ENCODE peak calls at places on chromosomes 6 and 20, in four cellular contexts. One of them, this sample, is unnamed.

GRCh38 chr6:11188161-11188915 is 44.1 kb downstream of the NEDD9 start:
- DNase-seq in RWPE2: no peak
- DNase-seq in stomach: no peak
- DNase-seq in MM.1S: no peak
- DNase-seq in this sample: no peak

GRCh38 chr6:129314575-129314974 is 395.4 kb downstream of the ARHGAP18 start:
- DNase-seq in RWPE2: no peak
- DNase-seq in stomach: no peak
- DNase-seq in MM.1S: no peak
- DNase-seq in this sample: no peak

GRCh38 chr6:111614833-111615582 is 9.3 kb upstream of the TRAF3IP2 start:
- DNase-seq in RWPE2: no peak
- DNase-seq in stomach: peak
- DNase-seq in MM.1S: no peak
- DNase-seq in this sample: no peak

GRCh38 chr6:35640017-35640664 is 48.6 kb downstream of the FKBP5 start:
- DNase-seq in stomach: no peak
- DNase-seq in MM.1S: no peak
- DNase-seq in RWPE2: no peak
- DNase-seq in this sample: no peak

GRCh38 chr20:41618807-41619294 is 674 bp upstream of the CHD6 start:
- DNase-seq in MM.1S: no peak
- DNase-seq in stomach: peak
- DNase-seq in RWPE2: no peak
- DNase-seq in this sample: no peak

GRCh38 chr20:45518282-45518681 is 2.9 kb upstream of the SPINT3 start:
- DNase-seq in stomach: no peak
- DNase-seq in MM.1S: no peak
- DNase-seq in RWPE2: peak
- DNase-seq in this sample: no peak

GRCh38 chr6:157841211-157841840 is 18.3 kb downstream of the SNX9 start:
- DNase-seq in RWPE2: no peak
- DNase-seq in stomach: peak
- DNase-seq in MM.1S: no peak
- DNase-seq in this sample: no peak

GRCh38 chr6:135270676-135271536 is 89.8 kb downstream of the MYB start:
- DNase-seq in RWPE2: no peak
- DNase-seq in MM.1S: no peak
- DNase-seq in stomach: peak
- DNase-seq in this sample: no peak

GRCh38 chr6:16903470-16903869 is 142.2 kb upstream of the ATXN1 start:
- DNase-seq in stomach: no peak
- DNase-seq in MM.1S: no peak
- DNase-seq in RWPE2: no peak
- DNase-seq in this sample: no peak

GRCh38 chr6:49676671-49677281 is 36.6 kb downstream of the CRISP2 start:
- DNase-seq in MM.1S: no peak
- DNase-seq in RWPE2: no peak
- DNase-seq in stomach: no peak
- DNase-seq in this sample: peak

GRCh38 chr20:47543006-47543431 is 41.3 kb downstream of the NCOA3 start:
- DNase-seq in RWPE2: no peak
- DNase-seq in MM.1S: no peak
- DNase-seq in stomach: no peak
- DNase-seq in this sample: no peak

GRCh38 chr6:105164418-105164817 is 15.4 kb downstream of the POPDC3 start:
- DNase-seq in stomach: no peak
- DNase-seq in MM.1S: no peak
- DNase-seq in RWPE2: no peak
- DNase-seq in this sample: no peak

GRCh38 chr6:21331221-21331620 is 262.3 kb upstream of the SOX4 start:
- DNase-seq in MM.1S: no peak
- DNase-seq in stomach: no peak
- DNase-seq in RWPE2: no peak
- DNase-seq in this sample: no peak

GRCh38 chr20:23608251-23608846 is 2.6 kb upstream of the CST9 start:
- DNase-seq in stomach: no peak
- DNase-seq in MM.1S: no peak
- DNase-seq in RWPE2: no peak
- DNase-seq in this sample: no peak

GRCh38 chr6:108543165-108543940 is 17.4 kb upstream of the FOXO3 start:
- DNase-seq in MM.1S: no peak
- DNase-seq in RWPE2: no peak
- DNase-seq in stomach: no peak
- DNase-seq in this sample: no peak

GRCh38 chr6:30847421-30847970 is 36.8 kb upstream of the DDR1 start:
- DNase-seq in stomach: no peak
- DNase-seq in RWPE2: no peak
- DNase-seq in MM.1S: no peak
- DNase-seq in this sample: no peak

GRCh38 chr6:1311400-1312192 is at the start of gene FOXQ1:
- DNase-seq in MM.1S: peak
- DNase-seq in RWPE2: peak
- DNase-seq in stomach: peak
- DNase-seq in this sample: no peak

GRCh38 chr6:30397697-30398096 is 52.7 kb downstream of the RPP21 start:
- DNase-seq in RWPE2: no peak
- DNase-seq in MM.1S: no peak
- DNase-seq in stomach: no peak
- DNase-seq in this sample: no peak

GRCh38 chr6:87756858-87757257 is 54.8 kb upstream of the AKIRIN2 start:
- DNase-seq in RWPE2: no peak
- DNase-seq in stomach: no peak
- DNase-seq in MM.1S: peak
- DNase-seq in this sample: no peak

GRCh38 chr20:31260326-31260932 is 3.0 kb downstream of the DEFB115 start:
- DNase-seq in MM.1S: peak
- DNase-seq in RWPE2: no peak
- DNase-seq in stomach: no peak
- DNase-seq in this sample: no peak

GRCh38 chr20:21394120-21394519 is 3.2 kb downstream of the NKX2-4 start:
- DNase-seq in MM.1S: no peak
- DNase-seq in RWPE2: no peak
- DNase-seq in stomach: no peak
- DNase-seq in this sample: no peak

GRCh38 chr6:19268117-19268516 is 569.1 kb upstream of the ID4 start:
- DNase-seq in stomach: no peak
- DNase-seq in MM.1S: no peak
- DNase-seq in RWPE2: no peak
- DNase-seq in this sample: peak

GRCh38 chr6:159008656-159009288 is 8.8 kb upstream of the RSPH3 start:
- DNase-seq in RWPE2: no peak
- DNase-seq in stomach: no peak
- DNase-seq in MM.1S: peak
- DNase-seq in this sample: no peak

GRCh38 chr6:71889366-71889765 is 3.0 kb downstream of the RIMS1 start:
- DNase-seq in stomach: no peak
- DNase-seq in RWPE2: no peak
- DNase-seq in MM.1S: no peak
- DNase-seq in this sample: no peak

GRCh38 chr20:58893355-58894151 is 41.0 kb downstream of the GNAS start:
- DNase-seq in stomach: no peak
- DNase-seq in MM.1S: no peak
- DNase-seq in RWPE2: no peak
- DNase-seq in this sample: no peak

GRCh38 chr6:15183979-15184378 is 61.9 kb upstream of the JARID2 start:
- DNase-seq in MM.1S: no peak
- DNase-seq in RWPE2: no peak
- DNase-seq in stomach: no peak
- DNase-seq in this sample: no peak

GRCh38 chr6:126341126-126341525 is 1.2 kb downstream of the CENPW start:
- DNase-seq in stomach: no peak
- DNase-seq in MM.1S: no peak
- DNase-seq in RWPE2: no peak
- DNase-seq in this sample: no peak

GRCh38 chr6:119012521-119012920 is 65.9 kb downstream of the FAM184A start:
- DNase-seq in stomach: no peak
- DNase-seq in MM.1S: no peak
- DNase-seq in RWPE2: no peak
- DNase-seq in this sample: no peak

GRCh38 chr20:35451295-35451694 is 4.1 kb upstream of the CEP250 start:
- DNase-seq in stomach: no peak
- DNase-seq in MM.1S: no peak
- DNase-seq in RWPE2: peak
- DNase-seq in this sample: no peak

GRCh38 chr20:57076202-57076651 is 190.2 kb downstream of the BMP7 start:
- DNase-seq in stomach: no peak
- DNase-seq in RWPE2: peak
- DNase-seq in MM.1S: no peak
- DNase-seq in this sample: no peak

GRCh38 chr6:143745160-143746133 is 67.7 kb downstream of the PHACTR2 start:
- DNase-seq in RWPE2: no peak
- DNase-seq in MM.1S: no peak
- DNase-seq in stomach: peak
- DNase-seq in this sample: peak

GRCh38 chr6:45743028-45743615 is 272.5 kb downstream of the CLIC5 start:
- DNase-seq in stomach: no peak
- DNase-seq in RWPE2: no peak
- DNase-seq in MM.1S: no peak
- DNase-seq in this sample: no peak

GRCh38 chr20:31717478-31717946 is 5.2 kb downstream of the BCL2L1 start:
- DNase-seq in MM.1S: peak
- DNase-seq in stomach: no peak
- DNase-seq in RWPE2: no peak
- DNase-seq in this sample: no peak

GRCh38 chr6:961407-961930 is 268.5 kb upstream of the EXOC2 start:
- DNase-seq in MM.1S: no peak
- DNase-seq in stomach: peak
- DNase-seq in RWPE2: no peak
- DNase-seq in this sample: no peak

GRCh38 chr6:99148111-99148510 is 200.4 kb upstream of the FBXL4 start:
- DNase-seq in RWPE2: no peak
- DNase-seq in stomach: no peak
- DNase-seq in MM.1S: no peak
- DNase-seq in this sample: no peak

GRCh38 chr6:21132856-21133610 is 460.5 kb upstream of the SOX4 start:
- DNase-seq in stomach: no peak
- DNase-seq in MM.1S: no peak
- DNase-seq in RWPE2: no peak
- DNase-seq in this sample: no peak

GRCh38 chr20:57601211-57601570 is 19.0 kb downstream of the ZBP1 start:
- DNase-seq in stomach: no peak
- DNase-seq in MM.1S: no peak
- DNase-seq in RWPE2: no peak
- DNase-seq in this sample: no peak

GRCh38 chr20:24995741-24996448 is 3.3 kb upstream of the APMAP start:
- DNase-seq in RWPE2: no peak
- DNase-seq in stomach: no peak
- DNase-seq in MM.1S: no peak
- DNase-seq in this sample: no peak

DNA sequence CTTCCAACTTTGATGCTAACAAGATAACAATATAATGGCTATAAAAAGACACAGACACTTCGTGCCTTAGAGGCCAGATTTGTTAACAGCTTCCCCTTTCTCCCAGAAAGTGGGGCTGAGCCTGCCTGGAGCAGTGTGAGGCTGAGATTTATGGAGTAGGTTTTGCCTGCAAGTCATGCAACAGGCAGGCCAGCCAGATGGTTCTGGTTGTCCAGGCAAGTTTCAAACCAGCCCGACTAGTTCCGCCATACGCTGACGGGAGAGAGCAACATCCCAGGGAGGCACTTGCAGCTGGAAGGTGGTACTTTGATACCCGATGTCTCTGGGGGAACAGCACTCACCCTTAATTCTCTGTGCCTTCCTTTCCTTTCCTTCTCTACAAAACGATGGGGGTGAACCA is 81.3 kb upstream of the NAA20 start:
- DNase-seq in stomach: peak
- DNase-seq in MM.1S: no peak
- DNase-seq in RWPE2: no peak
- DNase-seq in this sample: no peak
- H3K4me3 ChIP-seq in stomach: no peak
- H3K4me3 ChIP-seq in MM.1S: no peak
- H3K4me3 ChIP-seq in RWPE2: no peak
- H3K4me3 ChIP-seq in this sample: no peak

DNA sequence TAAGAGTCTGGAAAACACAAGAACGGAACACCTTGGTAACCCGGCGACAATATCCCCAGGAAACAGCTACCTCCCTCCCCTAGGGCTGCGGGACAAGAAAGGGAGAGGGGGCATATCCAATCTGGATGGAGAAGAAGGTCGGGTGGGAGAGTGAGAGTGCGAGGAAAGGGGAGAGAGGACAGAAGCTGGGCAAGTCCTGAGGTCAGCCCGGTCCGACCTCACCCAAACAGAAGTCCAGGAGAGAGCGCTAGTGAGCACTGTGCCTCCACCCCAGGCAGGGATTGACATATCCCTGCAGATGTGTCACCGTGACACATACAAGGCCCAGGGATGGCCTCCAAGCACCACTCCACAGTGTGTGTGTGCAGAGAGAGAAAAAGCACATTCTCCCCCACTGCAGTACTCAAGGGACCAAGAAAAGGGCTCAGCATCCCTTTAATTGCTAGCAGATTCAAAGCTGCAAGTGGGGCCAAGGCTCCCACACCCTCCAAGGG is 3.3 kb downstream of the PXDC1 start:
- DNase-seq in RWPE2: no peak
- DNase-seq in MM.1S: peak
- DNase-seq in stomach: peak
- DNase-seq in this sample: no peak
- TF ChIP-seq CTCF in RWPE2: peak
- TF ChIP-seq CTCF in MM.1S: peak
- TF ChIP-seq CTCF in stomach: no peak
- TF ChIP-seq CTCF in this sample: peak

DNA sequence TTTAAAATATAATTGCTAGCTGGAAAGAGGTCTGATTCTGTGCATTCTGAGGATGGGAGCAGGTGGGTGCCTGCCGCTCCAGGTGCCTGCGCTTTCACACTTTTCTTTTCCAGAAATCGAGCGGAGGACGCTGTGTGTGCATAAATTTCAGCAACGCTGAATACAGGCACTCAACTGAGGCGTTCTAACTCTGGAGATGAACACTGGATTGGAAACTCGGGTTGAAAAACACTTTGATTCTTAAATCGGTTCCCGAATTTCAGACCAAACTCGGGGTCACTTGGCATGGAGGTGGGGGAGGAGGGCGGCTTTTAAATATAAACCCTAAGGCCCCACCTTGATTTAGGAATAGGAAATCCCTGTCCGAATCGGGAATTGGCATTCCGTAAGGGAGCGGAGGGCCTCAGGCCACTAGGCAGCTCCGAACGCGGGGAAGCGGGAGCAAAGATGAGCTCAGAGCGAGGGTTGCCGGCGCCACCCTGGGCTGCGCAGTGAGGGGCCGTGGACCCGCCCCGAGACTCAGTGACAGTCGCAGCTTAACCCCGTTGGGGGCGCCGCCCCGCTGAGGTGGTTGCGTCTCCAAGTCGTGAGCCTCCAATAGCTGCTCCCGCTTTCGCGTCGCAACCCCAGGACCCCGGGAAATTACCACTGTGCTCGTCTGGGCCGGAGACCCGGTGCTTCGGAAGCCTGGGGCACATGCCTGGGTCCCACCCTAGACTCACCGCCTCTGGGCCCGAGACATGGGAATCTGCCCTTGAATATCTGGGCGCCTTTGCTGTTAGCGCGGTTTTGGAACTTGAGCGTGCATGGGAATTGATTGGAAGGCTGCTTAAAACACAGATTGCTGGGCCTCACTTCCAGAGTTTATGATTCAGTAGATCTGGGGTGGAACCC is 4.5 kb upstream of the SIM1 start:
- DNase-seq in MM.1S: no peak
- DNase-seq in RWPE2: no peak
- DNase-seq in stomach: no peak
- DNase-seq in this sample: no peak
- H3K4me3 ChIP-seq in MM.1S: no peak
- H3K4me3 ChIP-seq in RWPE2: no peak
- H3K4me3 ChIP-seq in stomach: no peak
- H3K4me3 ChIP-seq in this sample: no peak

GRCh38 chr6:24140572-24140971 is 14.6 kb downstream of the NRSN1 start:
- DNase-seq in stomach: no peak
- DNase-seq in MM.1S: no peak
- DNase-seq in RWPE2: no peak
- DNase-seq in this sample: no peak
- TF ChIP-seq CTCF in stomach: no peak
- TF ChIP-seq CTCF in MM.1S: no peak
- TF ChIP-seq CTCF in RWPE2: no peak
- TF ChIP-seq CTCF in this sample: no peak